ENCODE peak calls at places on chromosomes 16 and 17, in ten cellular contexts. One of them, this sample, is unnamed.
A peak's percentile ranks its signal among the peaks of the same experiment; 100 is the strongest.

GRCh38 chr16:84460406-84461028 is 43.9 kb downstream of the MEAK7 start:
- DNase-seq in gastrocnemius medialis: no peak
- DNase-seq in A549: no peak
- DNase-seq in heart right ventricle: no peak
- DNase-seq in tibial nerve: no peak
- DNase-seq in AG10803: no peak
- DNase-seq in suprapubic skin: peak; percentile 74
- DNase-seq in foreskin fibroblast: no peak
- DNase-seq in cardiac fibroblast: no peak
- DNase-seq in activated B cell treated with CpG ODN at 0.5 μM for 24 hours: no peak
- DNase-seq in this sample: no peak

GRCh38 chr16:20385844-20386832 is 18.4 kb downstream of the PDILT start:
- DNase-seq in gastrocnemius medialis: peak; percentile 16
- DNase-seq in A549: peak; percentile 45
- DNase-seq in heart right ventricle: peak; percentile 62
- DNase-seq in tibial nerve: peak; percentile 25
- DNase-seq in AG10803: peak; percentile 34
- DNase-seq in suprapubic skin: no peak
- DNase-seq in foreskin fibroblast: peak; percentile 65
- DNase-seq in cardiac fibroblast: peak; percentile 59
- DNase-seq in activated B cell treated with CpG ODN at 0.5 μM for 24 hours: peak; percentile 32
- DNase-seq in this sample: peak; percentile 21

GRCh38 chr17:1047177-1047885 is 50.4 kb downstream of the TIMM22 start:
- DNase-seq in gastrocnemius medialis: no peak
- DNase-seq in A549: no peak
- DNase-seq in heart right ventricle: peak; percentile 72
- DNase-seq in tibial nerve: no peak
- DNase-seq in AG10803: no peak
- DNase-seq in suprapubic skin: no peak
- DNase-seq in foreskin fibroblast: peak; percentile 46
- DNase-seq in cardiac fibroblast: peak; percentile 20
- DNase-seq in activated B cell treated with CpG ODN at 0.5 μM for 24 hours: no peak
- DNase-seq in this sample: no peak

GRCh38 chr16:89841275-89841674 is 13.0 kb downstream of the SPIRE2 start:
- DNase-seq in gastrocnemius medialis: no peak
- DNase-seq in A549: no peak
- DNase-seq in heart right ventricle: no peak
- DNase-seq in tibial nerve: no peak
- DNase-seq in AG10803: no peak
- DNase-seq in suprapubic skin: no peak
- DNase-seq in foreskin fibroblast: no peak
- DNase-seq in cardiac fibroblast: no peak
- DNase-seq in activated B cell treated with CpG ODN at 0.5 μM for 24 hours: peak; percentile 26
- DNase-seq in this sample: no peak

GRCh38 chr17:73400915-73401545 is 89.2 kb upstream of the CDC42EP4 start:
- DNase-seq in gastrocnemius medialis: no peak
- DNase-seq in A549: no peak
- DNase-seq in heart right ventricle: no peak
- DNase-seq in tibial nerve: no peak
- DNase-seq in AG10803: no peak
- DNase-seq in suprapubic skin: no peak
- DNase-seq in foreskin fibroblast: no peak
- DNase-seq in cardiac fibroblast: no peak
- DNase-seq in activated B cell treated with CpG ODN at 0.5 μM for 24 hours: no peak
- DNase-seq in this sample: no peak

GRCh38 chr17:16911141-16911937 is 60.6 kb downstream of the TNFRSF13B start:
- DNase-seq in gastrocnemius medialis: no peak
- DNase-seq in A549: no peak
- DNase-seq in heart right ventricle: no peak
- DNase-seq in tibial nerve: no peak
- DNase-seq in AG10803: no peak
- DNase-seq in suprapubic skin: no peak
- DNase-seq in foreskin fibroblast: no peak
- DNase-seq in cardiac fibroblast: peak; percentile 8
- DNase-seq in activated B cell treated with CpG ODN at 0.5 μM for 24 hours: no peak
- DNase-seq in this sample: peak; percentile 77

GRCh38 chr16:55709801-55710200 is 54.0 kb downstream of the SLC6A2 start:
- DNase-seq in gastrocnemius medialis: no peak
- DNase-seq in A549: no peak
- DNase-seq in heart right ventricle: no peak
- DNase-seq in tibial nerve: no peak
- DNase-seq in AG10803: no peak
- DNase-seq in suprapubic skin: no peak
- DNase-seq in foreskin fibroblast: no peak
- DNase-seq in cardiac fibroblast: no peak
- DNase-seq in activated B cell treated with CpG ODN at 0.5 μM for 24 hours: no peak
- DNase-seq in this sample: peak; percentile 63

GRCh38 chr17:60641810-60642220 is 35.8 kb upstream of the BCAS3 start:
- DNase-seq in gastrocnemius medialis: peak; percentile 31
- DNase-seq in A549: peak; percentile 85
- DNase-seq in heart right ventricle: no peak
- DNase-seq in tibial nerve: no peak
- DNase-seq in AG10803: peak; percentile 63
- DNase-seq in suprapubic skin: no peak
- DNase-seq in foreskin fibroblast: peak; percentile 84
- DNase-seq in cardiac fibroblast: peak; percentile 90
- DNase-seq in activated B cell treated with CpG ODN at 0.5 μM for 24 hours: no peak
- DNase-seq in this sample: peak; percentile 35

GRCh38 chr16:88338111-88338510 is 44.6 kb upstream of the ZNF469 start:
- DNase-seq in gastrocnemius medialis: no peak
- DNase-seq in A549: no peak
- DNase-seq in heart right ventricle: no peak
- DNase-seq in tibial nerve: no peak
- DNase-seq in AG10803: no peak
- DNase-seq in suprapubic skin: no peak
- DNase-seq in foreskin fibroblast: no peak
- DNase-seq in cardiac fibroblast: no peak
- DNase-seq in activated B cell treated with CpG ODN at 0.5 μM for 24 hours: no peak
- DNase-seq in this sample: no peak

DNA sequence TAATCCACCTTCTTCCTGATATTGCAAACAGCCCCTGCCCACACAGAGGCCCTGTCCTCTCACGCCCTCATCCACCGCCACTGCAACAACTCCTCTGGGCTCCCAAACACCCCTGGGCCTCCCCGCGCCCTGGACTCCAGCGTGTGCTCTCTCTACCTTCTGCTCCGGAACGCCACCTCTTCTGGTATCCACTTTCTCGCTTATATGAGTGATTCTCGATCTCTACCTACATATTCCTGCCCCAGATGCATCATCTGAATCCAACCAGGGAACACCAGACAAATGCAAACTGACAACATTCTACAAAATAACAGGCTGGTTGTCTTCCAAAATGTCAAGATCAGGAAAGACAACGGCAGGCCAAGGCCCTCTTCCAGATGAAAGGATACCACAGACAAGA is 19.0 kb downstream of the CAMKK1 start:
- DNase-seq in gastrocnemius medialis: no peak
- DNase-seq in A549: no peak
- DNase-seq in heart right ventricle: no peak
- DNase-seq in tibial nerve: no peak
- DNase-seq in AG10803: no peak
- DNase-seq in suprapubic skin: no peak
- DNase-seq in foreskin fibroblast: no peak
- DNase-seq in cardiac fibroblast: no peak
- DNase-seq in activated B cell treated with CpG ODN at 0.5 μM for 24 hours: no peak
- DNase-seq in this sample: no peak
- TF ChIP-seq CTCF in gastrocnemius medialis: no peak
- TF ChIP-seq CTCF in A549: no peak
- TF ChIP-seq CTCF in heart right ventricle: no peak
- TF ChIP-seq CTCF in tibial nerve: no peak
- TF ChIP-seq CTCF in AG10803: no peak
- TF ChIP-seq CTCF in suprapubic skin: no peak
- TF ChIP-seq CTCF in foreskin fibroblast: no peak
- TF ChIP-seq CTCF in cardiac fibroblast: no peak
- TF ChIP-seq CTCF in activated B cell treated with CpG ODN at 0.5 μM for 24 hours: no peak
- TF ChIP-seq CTCF in this sample: no peak

DNA sequence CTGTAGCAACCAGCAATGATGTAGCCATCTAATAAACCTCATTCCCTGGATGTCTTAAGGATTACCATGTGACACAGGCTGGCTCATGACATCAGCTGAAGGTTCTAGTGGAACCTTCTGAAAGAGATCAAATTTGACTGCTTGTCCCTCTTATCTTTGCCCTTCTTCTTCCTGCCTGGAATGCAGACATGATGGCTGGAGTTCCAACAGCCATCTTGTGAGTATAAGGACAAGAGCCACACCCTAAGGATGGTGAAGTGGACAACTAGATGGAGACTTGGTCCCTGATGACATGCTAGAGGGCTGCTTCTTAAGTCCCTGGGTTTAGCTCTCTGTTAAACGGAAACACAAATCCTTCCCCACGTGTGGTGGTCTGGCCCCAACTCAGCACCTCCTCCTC is 37.6 kb downstream of the PLXDC1 start:
- DNase-seq in gastrocnemius medialis: no peak
- DNase-seq in A549: no peak
- DNase-seq in heart right ventricle: no peak
- DNase-seq in tibial nerve: no peak
- DNase-seq in AG10803: no peak
- DNase-seq in suprapubic skin: no peak
- DNase-seq in foreskin fibroblast: no peak
- DNase-seq in cardiac fibroblast: no peak
- DNase-seq in activated B cell treated with CpG ODN at 0.5 μM for 24 hours: no peak
- DNase-seq in this sample: no peak
- TF ChIP-seq CTCF in gastrocnemius medialis: no peak
- TF ChIP-seq CTCF in A549: no peak
- TF ChIP-seq CTCF in heart right ventricle: no peak
- TF ChIP-seq CTCF in tibial nerve: no peak
- TF ChIP-seq CTCF in AG10803: no peak
- TF ChIP-seq CTCF in suprapubic skin: no peak
- TF ChIP-seq CTCF in foreskin fibroblast: no peak
- TF ChIP-seq CTCF in cardiac fibroblast: no peak
- TF ChIP-seq CTCF in activated B cell treated with CpG ODN at 0.5 μM for 24 hours: no peak
- TF ChIP-seq CTCF in this sample: no peak

DNA sequence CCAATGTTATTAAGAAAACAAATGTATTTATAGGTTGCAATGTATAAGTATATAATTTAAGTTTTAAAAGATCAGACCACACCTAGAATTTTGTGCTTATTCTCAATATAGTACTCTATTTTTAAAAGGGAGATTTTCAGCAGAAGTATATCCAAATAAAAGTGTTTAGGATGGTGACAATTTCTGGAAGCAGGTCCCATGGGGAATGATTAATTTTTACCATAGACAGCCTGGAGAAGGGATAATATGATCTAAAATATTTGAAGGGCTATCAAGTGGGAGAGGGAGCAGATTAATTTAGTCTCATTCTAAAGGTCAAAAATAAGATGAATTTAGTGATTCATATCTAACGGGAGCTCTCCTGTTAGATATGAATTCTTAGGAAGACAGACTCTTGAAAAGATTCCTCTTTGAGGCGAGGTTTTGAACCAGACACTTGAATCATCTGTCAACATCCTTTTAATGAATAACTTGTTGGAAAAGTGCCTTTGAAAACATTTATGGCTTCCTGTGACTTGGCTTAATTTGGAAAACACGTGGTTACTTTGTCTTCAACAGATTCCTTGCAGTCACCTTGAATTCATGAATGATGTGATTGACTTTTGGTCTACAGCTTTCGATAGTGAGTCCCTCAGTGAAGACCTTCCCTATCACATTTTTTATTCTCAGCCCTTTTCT is 29.3 kb upstream of the SMIM36 start:
- DNase-seq in gastrocnemius medialis: no peak
- DNase-seq in A549: peak; percentile 90
- DNase-seq in heart right ventricle: no peak
- DNase-seq in tibial nerve: no peak
- DNase-seq in AG10803: peak; percentile 29
- DNase-seq in suprapubic skin: no peak
- DNase-seq in foreskin fibroblast: peak; percentile 73
- DNase-seq in cardiac fibroblast: peak; percentile 40
- DNase-seq in activated B cell treated with CpG ODN at 0.5 μM for 24 hours: no peak
- DNase-seq in this sample: no peak
- TF ChIP-seq CTCF in gastrocnemius medialis: no peak
- TF ChIP-seq CTCF in A549: no peak
- TF ChIP-seq CTCF in heart right ventricle: no peak
- TF ChIP-seq CTCF in tibial nerve: no peak
- TF ChIP-seq CTCF in AG10803: no peak
- TF ChIP-seq CTCF in suprapubic skin: no peak
- TF ChIP-seq CTCF in foreskin fibroblast: no peak
- TF ChIP-seq CTCF in cardiac fibroblast: no peak
- TF ChIP-seq CTCF in activated B cell treated with CpG ODN at 0.5 μM for 24 hours: no peak
- TF ChIP-seq CTCF in this sample: no peak

GRCh38 chr17:80949451-80950421 is 41.9 kb upstream of the CHMP6 start:
- DNase-seq in gastrocnemius medialis: no peak
- DNase-seq in A549: no peak
- DNase-seq in heart right ventricle: no peak
- DNase-seq in tibial nerve: no peak
- DNase-seq in AG10803: no peak
- DNase-seq in suprapubic skin: no peak
- DNase-seq in foreskin fibroblast: no peak
- DNase-seq in cardiac fibroblast: no peak
- DNase-seq in activated B cell treated with CpG ODN at 0.5 μM for 24 hours: no peak
- DNase-seq in this sample: no peak

GRCh38 chr17:80950466-80951120 is 41.0 kb upstream of the CHMP6 start:
- DNase-seq in gastrocnemius medialis: no peak
- DNase-seq in A549: no peak
- DNase-seq in heart right ventricle: no peak
- DNase-seq in tibial nerve: no peak
- DNase-seq in AG10803: no peak
- DNase-seq in suprapubic skin: no peak
- DNase-seq in foreskin fibroblast: no peak
- DNase-seq in cardiac fibroblast: no peak
- DNase-seq in activated B cell treated with CpG ODN at 0.5 μM for 24 hours: no peak
- DNase-seq in this sample: no peak

GRCh38 chr17:80948091-80948960 is 43.3 kb upstream of the CHMP6 start:
- DNase-seq in gastrocnemius medialis: no peak
- DNase-seq in A549: no peak
- DNase-seq in heart right ventricle: peak; percentile 19
- DNase-seq in tibial nerve: no peak
- DNase-seq in AG10803: no peak
- DNase-seq in suprapubic skin: no peak
- DNase-seq in foreskin fibroblast: no peak
- DNase-seq in cardiac fibroblast: no peak
- DNase-seq in activated B cell treated with CpG ODN at 0.5 μM for 24 hours: no peak
- DNase-seq in this sample: no peak

GRCh38 chr17:80947200-80947940 is 44.3 kb upstream of the CHMP6 start:
- DNase-seq in gastrocnemius medialis: no peak
- DNase-seq in A549: no peak
- DNase-seq in heart right ventricle: peak; percentile 3
- DNase-seq in tibial nerve: no peak
- DNase-seq in AG10803: no peak
- DNase-seq in suprapubic skin: no peak
- DNase-seq in foreskin fibroblast: no peak
- DNase-seq in cardiac fibroblast: no peak
- DNase-seq in activated B cell treated with CpG ODN at 0.5 μM for 24 hours: no peak
- DNase-seq in this sample: no peak

DNA sequence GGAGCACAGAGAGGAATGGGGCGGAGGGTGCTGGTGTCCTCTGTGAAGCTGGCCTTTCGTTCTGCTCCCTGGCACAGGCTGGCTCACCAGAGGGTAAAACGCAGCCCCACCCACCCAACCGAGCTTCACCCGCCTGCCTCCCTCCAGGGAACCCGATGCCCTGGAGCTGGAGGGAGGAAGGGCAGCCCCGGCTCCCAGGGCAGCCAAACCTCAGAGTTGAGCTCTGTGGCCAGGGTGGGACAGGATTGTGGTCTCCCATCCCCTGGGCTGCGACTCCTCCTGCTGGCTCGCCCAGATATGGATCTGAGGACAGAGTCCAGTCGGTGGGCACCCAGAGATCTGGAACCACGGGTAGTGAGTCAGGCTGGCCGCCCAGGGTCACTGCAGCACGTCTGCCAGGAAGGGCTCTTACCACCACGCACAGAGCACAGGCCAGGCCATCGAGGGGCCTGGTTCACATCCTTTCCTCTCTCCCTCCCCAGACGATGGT is 42.6 kb upstream of the CHMP6 start:
- DNase-seq in gastrocnemius medialis: no peak
- DNase-seq in A549: no peak
- DNase-seq in heart right ventricle: peak; percentile 7
- DNase-seq in tibial nerve: no peak
- DNase-seq in AG10803: no peak
- DNase-seq in suprapubic skin: no peak
- DNase-seq in foreskin fibroblast: no peak
- DNase-seq in cardiac fibroblast: no peak
- DNase-seq in activated B cell treated with CpG ODN at 0.5 μM for 24 hours: no peak
- DNase-seq in this sample: no peak
- TF ChIP-seq CTCF in gastrocnemius medialis: no peak
- TF ChIP-seq CTCF in A549: no peak
- TF ChIP-seq CTCF in heart right ventricle: no peak
- TF ChIP-seq CTCF in tibial nerve: no peak
- TF ChIP-seq CTCF in AG10803: no peak
- TF ChIP-seq CTCF in suprapubic skin: no peak
- TF ChIP-seq CTCF in foreskin fibroblast: no peak
- TF ChIP-seq CTCF in cardiac fibroblast: no peak
- TF ChIP-seq CTCF in activated B cell treated with CpG ODN at 0.5 μM for 24 hours: no peak
- TF ChIP-seq CTCF in this sample: no peak

This sample was measured in lower leg skin.